ENCODE peak calls at places on chromosomes 12 and 14, in five cellular contexts. F is lower leg skin, K is gastrocnemius medialis, W is HFF-Myc, H is IMR-90. B is an unnamed sample.

GRCh38 chr12:39846971-39847661 is 227.5 kb upstream of the ABCD2 start:
- DNase-seq in F (no peak), K (no peak), W (peak), H (peak), B (peak)

GRCh38 chr14:92540472-92541048 is 27.0 kb downstream of the RIN3 start:
- DNase-seq in F (peak), H (peak), K (peak), W (peak), B (peak)

GRCh38 chr14:32561520-32561919 is 232.4 kb downstream of the AKAP6 start:
- DNase-seq in H (peak), K (no peak), W (peak), F (no peak), B (peak)

GRCh38 chr12:3658327-3659163 is 94.4 kb downstream of the CRACR2A start:
- DNase-seq in H (peak), W (no peak), K (peak), F (no peak), B (no peak)

GRCh38 chr12:68067762-68068376 is 78.6 kb downstream of the IFNG-AS1 start:
- DNase-seq in F (no peak), H (no peak), W (no peak), K (no peak), B (no peak)

GRCh38 chr12:53719649-53720048 is 7.6 kb downstream of the CALCOCO1 start:
- DNase-seq in K (no peak), W (no peak), H (no peak), F (no peak), B (no peak)

GRCh38 chr12:113949321-113950305 is 16.5 kb downstream of the RBM19 start:
- DNase-seq in K (no peak), H (no peak), W (no peak), F (no peak), B (no peak)

GRCh38 chr12:8033153-8034044 is 883 bp downstream of the FOXJ2 start:
- DNase-seq in H (peak), W (no peak), F (peak), K (peak), B (peak)

GRCh38 chr14:54487771-54488170 is 1.0 kb downstream of the GMFB start:
- DNase-seq in K (no peak), H (peak), W (no peak), F (no peak), B (peak)

GRCh38 chr14:73576391-73576790 is 7.4 kb downstream of the ACOT2 start:
- DNase-seq in F (no peak), H (peak), W (no peak), K (no peak), B (no peak)

DNA sequence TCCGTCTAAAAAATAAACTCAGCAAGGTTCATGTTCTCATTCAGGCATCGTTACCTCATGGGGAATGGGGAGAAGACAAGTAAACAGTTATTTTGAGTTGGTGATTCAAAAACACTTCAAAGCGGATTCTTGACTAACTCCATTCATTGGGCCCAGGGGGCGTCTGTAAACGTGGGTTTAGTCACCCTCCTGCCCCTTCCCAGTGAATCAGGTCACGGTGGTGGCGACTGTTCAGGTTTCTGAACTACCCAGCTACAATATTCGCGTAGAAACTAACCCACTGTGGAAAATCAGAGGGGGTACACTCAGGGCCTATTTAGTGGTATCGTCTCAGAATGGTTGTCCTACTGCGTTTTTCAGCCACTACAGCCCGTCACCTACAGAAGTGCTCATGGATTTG is 15.2 kb downstream of the OR6S1 start:
- DNase-seq in H (no peak), W (no peak), K (no peak), F (no peak), B (no peak)
- H3K4me3 ChIP-seq in H (no peak), W (peak), K (no peak), F (no peak), B (no peak)

GRCh38 chr14:53325176-53325806 is 172.2 kb upstream of the DDHD1 start:
- DNase-seq in K (no peak), F (no peak), H (peak), W (no peak), B (no peak)
- TF ChIP-seq CTCF in K (no peak), F (no peak), H (peak), W (peak), B (peak)

GRCh38 chr12:102954143-102954542 is 3.3 kb upstream of the ASCL1 start:
- DNase-seq in K (no peak), W (no peak), H (no peak), F (no peak), B (no peak)

GRCh38 chr12:102953221-102953620 is 4.3 kb upstream of the ASCL1 start:
- DNase-seq in K (no peak), F (no peak), H (no peak), W (no peak), B (no peak)

GRCh38 chr12:102948941-102949352 is 8.5 kb upstream of the ASCL1 start:
- DNase-seq in K (no peak), F (no peak), W (no peak), H (peak), B (peak)

GRCh38 chr12:102950107-102950949 is 7.1 kb upstream of the ASCL1 start:
- DNase-seq in W (no peak), K (no peak), F (no peak), H (no peak), B (no peak)

DNA sequence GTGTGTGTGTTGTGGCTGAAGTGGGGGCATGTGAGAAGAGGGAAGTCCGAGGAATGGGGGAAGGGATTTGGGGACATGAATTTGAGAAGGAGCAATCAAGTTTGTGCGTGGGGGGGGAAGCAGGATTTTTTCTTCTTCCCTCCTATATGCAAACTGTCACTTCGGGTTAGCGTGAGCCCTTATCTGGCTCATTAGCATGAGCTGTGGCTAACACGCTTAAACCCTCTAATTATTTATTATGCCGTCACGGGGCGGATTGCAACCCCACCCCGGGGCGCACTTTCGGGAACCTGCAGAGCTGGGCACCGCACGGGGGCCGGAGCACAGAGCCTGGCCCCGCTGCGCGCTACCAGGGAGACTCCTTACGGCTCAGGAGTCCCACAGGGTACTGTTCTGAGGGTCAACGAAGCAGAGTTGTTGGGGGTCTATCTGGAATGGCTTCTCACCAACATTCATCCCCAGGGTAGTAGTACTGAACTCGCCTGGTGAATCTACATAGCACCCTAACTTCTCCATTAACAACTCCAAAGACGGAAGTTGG is 6.5 kb upstream of the ASCL1 start:
- DNase-seq in K (no peak), W (no peak), H (no peak), F (no peak), B (no peak)
- H3K4me3 ChIP-seq in K (no peak), W (no peak), H (no peak), F (no peak), B (no peak)

DNA sequence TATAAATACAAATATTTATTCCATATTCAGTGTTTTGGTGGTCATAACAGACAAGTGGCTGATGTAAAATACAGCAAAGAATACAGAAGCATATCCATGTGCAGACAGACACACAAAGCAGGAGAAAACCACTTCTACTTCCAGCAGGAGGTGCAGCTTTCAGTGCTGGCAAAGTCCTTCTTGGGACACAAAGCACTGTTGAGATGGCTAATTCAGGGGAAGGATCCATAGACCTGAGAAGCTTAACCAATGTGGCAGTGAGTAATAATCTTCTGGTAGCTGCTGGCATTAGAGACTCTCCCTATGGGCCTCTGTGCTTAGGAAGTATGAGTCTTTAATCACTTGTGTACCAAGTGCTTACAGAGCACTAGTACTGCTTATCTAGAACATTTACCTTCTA is 26.8 kb downstream of the AMN1 start:
- DNase-seq in F (no peak), W (peak), K (no peak), H (peak), B (peak)
- TF ChIP-seq CTCF in F (no peak), W (no peak), K (no peak), H (no peak), B (no peak)

GRCh38 chr12:851343-851742 is 98.2 kb downstream of the RAD52 start:
- DNase-seq in F (no peak), W (no peak), K (no peak), H (peak), B (peak)
- H3K4me3 ChIP-seq in F (no peak), W (no peak), K (no peak), H (no peak), B (no peak)

B was measured in astrocyte of the spinal cord.